ENCODE peak calls at places on chromosomes 2 and 18, in five cellular contexts. One of them, this sample, is unnamed.

GRCh38 chr2:74571058-74571457 is 16.5 kb downstream of the DOK1 start:
- DNase-seq in T-cell: no peak
- DNase-seq in cardiac muscle cell: no peak
- DNase-seq in skeletal muscle cell: no peak
- DNase-seq in AG10803: no peak
- DNase-seq in this sample: no peak

GRCh38 chr2:233459426-233459825 is 105.1 kb downstream of the DGKD start:
- DNase-seq in T-cell: no peak
- DNase-seq in cardiac muscle cell: no peak
- DNase-seq in skeletal muscle cell: no peak
- DNase-seq in AG10803: no peak
- DNase-seq in this sample: no peak

GRCh38 chr2:96556441-96557330 is 20.1 kb downstream of the ARID5A start:
- DNase-seq in T-cell: no peak
- DNase-seq in cardiac muscle cell: no peak
- DNase-seq in skeletal muscle cell: no peak
- DNase-seq in AG10803: peak; percentile 73
- DNase-seq in this sample: no peak

GRCh38 chr2:119383410-119384140 is 16.8 kb downstream of the DBI start:
- DNase-seq in T-cell: no peak
- DNase-seq in cardiac muscle cell: peak; percentile 15
- DNase-seq in skeletal muscle cell: no peak
- DNase-seq in AG10803: peak; percentile 34
- DNase-seq in this sample: peak; percentile 53

GRCh38 chr18:55547705-55548056 is 40.3 kb downstream of the TCF4 start:
- DNase-seq in T-cell: no peak
- DNase-seq in cardiac muscle cell: no peak
- DNase-seq in skeletal muscle cell: no peak
- DNase-seq in AG10803: no peak
- DNase-seq in this sample: no peak

GRCh38 chr2:102112692-102113665 is 29.6 kb upstream of the IL1R1 start:
- DNase-seq in T-cell: no peak
- DNase-seq in cardiac muscle cell: no peak
- DNase-seq in skeletal muscle cell: no peak
- DNase-seq in AG10803: peak; percentile 69
- DNase-seq in this sample: no peak

GRCh38 chr2:241228860-241229516 is 40.5 kb downstream of the ANO7 start:
- DNase-seq in T-cell: no peak
- DNase-seq in cardiac muscle cell: peak; percentile 29
- DNase-seq in skeletal muscle cell: no peak
- DNase-seq in AG10803: no peak
- DNase-seq in this sample: no peak

GRCh38 chr2:109481599-109481998 is 132.2 kb downstream of the SEPTIN10 start:
- DNase-seq in T-cell: no peak
- DNase-seq in cardiac muscle cell: no peak
- DNase-seq in skeletal muscle cell: no peak
- DNase-seq in AG10803: no peak
- DNase-seq in this sample: no peak

GRCh38 chr2:65053199-65053598 is 3.0 kb upstream of the CEP68 start:
- DNase-seq in T-cell: peak; percentile 29
- DNase-seq in cardiac muscle cell: no peak
- DNase-seq in skeletal muscle cell: no peak
- DNase-seq in AG10803: no peak
- DNase-seq in this sample: no peak

GRCh38 chr18:77131652-77132368 is 773 bp downstream of the MBP start:
- DNase-seq in T-cell: peak; percentile 27
- DNase-seq in cardiac muscle cell: peak; percentile 42
- DNase-seq in skeletal muscle cell: no peak
- DNase-seq in AG10803: no peak
- DNase-seq in this sample: peak; percentile 85

GRCh38 chr18:42078711-42079110 is 123.7 kb downstream of the PIK3C3 start:
- DNase-seq in T-cell: no peak
- DNase-seq in cardiac muscle cell: no peak
- DNase-seq in skeletal muscle cell: peak; percentile 7
- DNase-seq in AG10803: peak; percentile 20
- DNase-seq in this sample: no peak

GRCh38 chr18:42958353-42958752 is 157.1 kb downstream of the RIT2 start:
- DNase-seq in T-cell: no peak
- DNase-seq in cardiac muscle cell: no peak
- DNase-seq in skeletal muscle cell: no peak
- DNase-seq in AG10803: no peak
- DNase-seq in this sample: no peak

GRCh38 chr2:6639870-6640639 is 225.7 kb downstream of the CMPK2 start:
- DNase-seq in T-cell: no peak
- DNase-seq in cardiac muscle cell: peak; percentile 13
- DNase-seq in skeletal muscle cell: no peak
- DNase-seq in AG10803: no peak
- DNase-seq in this sample: no peak

GRCh38 chr2:97645700-97646629 is at the start of gene COX5B:
- DNase-seq in T-cell: peak; percentile 99
- DNase-seq in cardiac muscle cell: peak; percentile 100
- DNase-seq in skeletal muscle cell: peak; percentile 86
- DNase-seq in AG10803: peak; percentile 95
- DNase-seq in this sample: peak; percentile 100

GRCh38 chr2:205763708-205764501 is 81.6 kb downstream of the NRP2 start:
- DNase-seq in T-cell: no peak
- DNase-seq in cardiac muscle cell: peak; percentile 57
- DNase-seq in skeletal muscle cell: peak; percentile 64
- DNase-seq in AG10803: peak; percentile 95
- DNase-seq in this sample: no peak

GRCh38 chr2:200306969-200307811 is 697 bp downstream of the SPATS2L start:
- DNase-seq in T-cell: peak; percentile 31
- DNase-seq in cardiac muscle cell: peak; percentile 68
- DNase-seq in skeletal muscle cell: no peak
- DNase-seq in AG10803: peak; percentile 53
- DNase-seq in this sample: no peak

GRCh38 chr2:11775384-11775783 is 29.0 kb downstream of the LPIN1 start:
- DNase-seq in T-cell: no peak
- DNase-seq in cardiac muscle cell: no peak
- DNase-seq in skeletal muscle cell: no peak
- DNase-seq in AG10803: peak; percentile 75
- DNase-seq in this sample: no peak

GRCh38 chr2:84879595-84880394 is 1.1 kb downstream of the TRABD2A start:
- DNase-seq in T-cell: no peak
- DNase-seq in cardiac muscle cell: no peak
- DNase-seq in skeletal muscle cell: no peak
- DNase-seq in AG10803: no peak
- DNase-seq in this sample: no peak

GRCh38 chr2:172208881-172209325 is 106.2 kb upstream of the DLX2 start:
- DNase-seq in T-cell: no peak
- DNase-seq in cardiac muscle cell: no peak
- DNase-seq in skeletal muscle cell: peak; percentile 40
- DNase-seq in AG10803: peak; percentile 87
- DNase-seq in this sample: no peak

GRCh38 chr18:26085056-26085455 is 5.4 kb downstream of the SS18 start:
- DNase-seq in T-cell: no peak
- DNase-seq in cardiac muscle cell: no peak
- DNase-seq in skeletal muscle cell: no peak
- DNase-seq in AG10803: no peak
- DNase-seq in this sample: no peak

GRCh38 chr2:42748846-42749245 is 15.1 kb downstream of the OXER1 start:
- DNase-seq in T-cell: no peak
- DNase-seq in cardiac muscle cell: no peak
- DNase-seq in skeletal muscle cell: no peak
- DNase-seq in AG10803: no peak
- DNase-seq in this sample: no peak

GRCh38 chr2:187581125-187581896 is 27.1 kb upstream of the TFPI start:
- DNase-seq in T-cell: no peak
- DNase-seq in cardiac muscle cell: peak; percentile 64
- DNase-seq in skeletal muscle cell: peak; percentile 13
- DNase-seq in AG10803: peak; percentile 33
- DNase-seq in this sample: no peak

GRCh38 chr18:73245345-73245744 is 377.6 kb upstream of the NETO1 start:
- DNase-seq in T-cell: no peak
- DNase-seq in cardiac muscle cell: no peak
- DNase-seq in skeletal muscle cell: no peak
- DNase-seq in AG10803: no peak
- DNase-seq in this sample: no peak

GRCh38 chr2:61775956-61776570 is 77.8 kb downstream of the FAM161A start:
- DNase-seq in T-cell: no peak
- DNase-seq in cardiac muscle cell: no peak
- DNase-seq in skeletal muscle cell: no peak
- DNase-seq in AG10803: no peak
- DNase-seq in this sample: no peak

GRCh38 chr18:79587298-79588125 is 92.1 kb upstream of the CTDP1 start:
- DNase-seq in T-cell: no peak
- DNase-seq in cardiac muscle cell: no peak
- DNase-seq in skeletal muscle cell: no peak
- DNase-seq in AG10803: no peak
- DNase-seq in this sample: peak; percentile 73

GRCh38 chr2:105769504-105769903 is 24.8 kb downstream of the NCK2 start:
- DNase-seq in T-cell: no peak
- DNase-seq in cardiac muscle cell: no peak
- DNase-seq in skeletal muscle cell: no peak
- DNase-seq in AG10803: no peak
- DNase-seq in this sample: peak; percentile 71

GRCh38 chr2:80496770-80497169 is 192.2 kb upstream of the LRRTM1 start:
- DNase-seq in T-cell: no peak
- DNase-seq in cardiac muscle cell: no peak
- DNase-seq in skeletal muscle cell: peak; percentile 49
- DNase-seq in AG10803: peak; percentile 42
- DNase-seq in this sample: no peak

GRCh38 chr2:66494708-66495107 is 59.8 kb downstream of the MEIS1 start:
- DNase-seq in T-cell: no peak
- DNase-seq in cardiac muscle cell: no peak
- DNase-seq in skeletal muscle cell: peak; percentile 85
- DNase-seq in AG10803: peak; percentile 82
- DNase-seq in this sample: no peak

GRCh38 chr2:201157694-201158093 is 25.2 kb upstream of the CASP10 start:
- DNase-seq in T-cell: no peak
- DNase-seq in cardiac muscle cell: no peak
- DNase-seq in skeletal muscle cell: no peak
- DNase-seq in AG10803: no peak
- DNase-seq in this sample: no peak

GRCh38 chr2:204468689-204469429 is 76.4 kb upstream of the PARD3B start:
- DNase-seq in T-cell: no peak
- DNase-seq in cardiac muscle cell: no peak
- DNase-seq in skeletal muscle cell: peak; percentile 74
- DNase-seq in AG10803: peak; percentile 97
- DNase-seq in this sample: no peak

GRCh38 chr18:79628416-79629248 is 51.0 kb upstream of the CTDP1 start:
- DNase-seq in T-cell: no peak
- DNase-seq in cardiac muscle cell: no peak
- DNase-seq in skeletal muscle cell: no peak
- DNase-seq in AG10803: no peak
- DNase-seq in this sample: peak; percentile 51

GRCh38 chr2:199302851-199303250 is 154.9 kb downstream of the SATB2 start:
- DNase-seq in T-cell: no peak
- DNase-seq in cardiac muscle cell: peak; percentile 56
- DNase-seq in skeletal muscle cell: no peak
- DNase-seq in AG10803: peak; percentile 76
- DNase-seq in this sample: no peak

GRCh38 chr2:120935339-120936313 is 200.0 kb downstream of the GLI2 start:
- DNase-seq in T-cell: no peak
- DNase-seq in cardiac muscle cell: peak; percentile 88
- DNase-seq in skeletal muscle cell: no peak
- DNase-seq in AG10803: peak; percentile 68
- DNase-seq in this sample: no peak

GRCh38 chr2:224440988-224441387 is 39.1 kb upstream of the FAM124B start:
- DNase-seq in T-cell: no peak
- DNase-seq in cardiac muscle cell: no peak
- DNase-seq in skeletal muscle cell: no peak
- DNase-seq in AG10803: no peak
- DNase-seq in this sample: no peak

GRCh38 chr2:129881786-129882396 is 97.6 kb upstream of the RAB6C start:
- DNase-seq in T-cell: no peak
- DNase-seq in cardiac muscle cell: no peak
- DNase-seq in skeletal muscle cell: no peak
- DNase-seq in AG10803: no peak
- DNase-seq in this sample: no peak

GRCh38 chr2:231691251-231691772 is 17.0 kb upstream of the PTMA start:
- DNase-seq in T-cell: no peak
- DNase-seq in cardiac muscle cell: no peak
- DNase-seq in skeletal muscle cell: no peak
- DNase-seq in AG10803: no peak
- DNase-seq in this sample: no peak

GRCh38 chr2:950627-950992 is at the start of gene SNTG2:
- DNase-seq in T-cell: peak; percentile 57
- DNase-seq in cardiac muscle cell: peak; percentile 67
- DNase-seq in skeletal muscle cell: no peak
- DNase-seq in AG10803: peak; percentile 24
- DNase-seq in this sample: no peak